ENCODE peak calls at places on chromosomes 11 and 22, in five cellular contexts. S is IMR-90; Q is CD8-positive, alpha-beta T cell; G is heart left ventricle; X is pancreas. I is an unnamed sample.

GRCh38 chr11:45830596-45830995 is 16.7 kb upstream of the CRY2 start:
- DNase-seq in S (no peak), Q (no peak), G (no peak), X (no peak), I (no peak)

GRCh38 chr22:37328017-37328416 is 45.7 kb downstream of the CYTH4 start:
- DNase-seq in S (peak; percentile 93), Q (no peak), G (no peak), X (no peak), I (peak; percentile 94)

GRCh38 chr11:72621008-72621610 is 53.1 kb downstream of the PDE2A start:
- DNase-seq in S (no peak), Q (no peak), G (no peak), X (no peak), I (no peak)

GRCh38 chr11:128595221-128595620 is 7.9 kb upstream of the ETS1 start:
- DNase-seq in S (peak; percentile 39), Q (no peak), G (no peak), X (no peak), I (no peak)

GRCh38 chr22:48112687-48113521 is 1350.5 kb downstream of the TBC1D22A start:
- DNase-seq in S (no peak), Q (no peak), G (no peak), X (no peak), I (no peak)

GRCh38 chr11:14638561-14638960 is 5.0 kb upstream of the PDE3B start:
- DNase-seq in S (no peak), Q (no peak), G (no peak), X (no peak), I (no peak)

GRCh38 chr11:29261831-29262230 is 755.0 kb downstream of the KCNA4 start:
- DNase-seq in S (peak; percentile 8), Q (no peak), G (no peak), X (no peak), I (no peak)

GRCh38 chr11:95641506-95641905 is 148.1 kb downstream of the FAM76B start:
- DNase-seq in S (no peak), Q (peak; percentile 4), G (no peak), X (no peak), I (peak; percentile 64)

GRCh38 chr22:27999876-28000275 is 80.8 kb upstream of the PITPNB start:
- DNase-seq in S (no peak), Q (no peak), G (no peak), X (no peak), I (no peak)

GRCh38 chr11:108115495-108116140 is 5.7 kb upstream of the ACAT1 start:
- DNase-seq in S (peak; percentile 89), Q (no peak), G (peak; percentile 86), X (peak; percentile 93), I (peak; percentile 88)

GRCh38 chr11:118415739-118416068 is 14.3 kb downstream of the ATP5MG start:
- DNase-seq in S (peak; percentile 98), Q (no peak), G (peak; percentile 45), X (no peak), I (peak; percentile 87)

GRCh38 chr11:119470316-119471266 is 47.6 kb upstream of the THY1 start:
- DNase-seq in S (peak; percentile 96), Q (no peak), G (no peak), X (no peak), I (peak; percentile 89)

DNA sequence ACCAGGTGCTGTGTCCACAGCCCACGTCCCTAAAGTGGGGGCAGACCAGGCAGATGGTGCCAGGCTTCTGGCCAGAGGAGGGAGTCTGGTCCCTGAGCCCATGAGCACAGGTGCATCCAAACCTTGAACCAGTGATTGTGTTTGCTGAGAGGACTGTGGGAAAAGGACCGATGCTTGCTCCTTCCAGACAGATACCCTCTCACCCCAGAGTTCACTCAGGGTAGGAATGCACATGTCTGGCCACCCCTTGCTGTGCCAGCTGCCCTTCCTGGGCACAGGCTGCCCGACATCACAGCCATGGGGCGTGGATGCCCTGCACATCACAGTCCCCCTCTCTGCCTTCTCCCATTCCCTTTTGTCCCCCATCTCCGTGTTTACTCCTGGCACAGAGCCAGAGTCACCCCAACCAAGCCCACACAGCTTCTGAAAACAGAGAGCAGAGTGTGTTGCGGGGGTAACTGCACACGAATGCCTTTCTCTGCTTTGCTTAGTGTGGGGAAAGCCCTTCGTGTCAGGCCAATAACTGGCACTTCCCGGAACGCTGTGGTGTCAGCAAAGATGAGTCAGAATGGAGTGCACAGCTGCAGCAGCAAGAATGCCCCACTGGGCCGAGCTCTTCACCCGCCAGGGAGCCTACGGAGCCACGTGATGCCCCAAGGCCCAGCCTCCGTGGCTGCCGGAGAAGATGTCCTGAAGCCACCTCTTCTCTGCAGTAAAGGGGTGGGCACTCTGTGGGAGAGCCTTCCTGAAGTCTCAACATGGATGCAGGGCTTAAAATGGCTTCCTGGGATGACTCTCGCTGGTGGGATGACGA is 7.6 kb downstream of the CARS1 start:
- DNase-seq in S (peak; percentile 98), Q (peak; percentile 41), G (peak; percentile 77), X (peak; percentile 73), I (peak; percentile 93)
- TF ChIP-seq CTCF in S (peak; percentile 72), Q (no peak), G (no peak), X (no peak), I (peak; percentile 51)

GRCh38 chr11:62705401-62705800 is 1.8 kb downstream of the BSCL2 start:
- DNase-seq in S (no peak), Q (no peak), G (no peak), X (peak; percentile 68), I (no peak)

GRCh38 chr11:62706841-62707240 is 383 bp downstream of the BSCL2 start:
- DNase-seq in S (no peak), Q (no peak), G (no peak), X (no peak), I (no peak)

GRCh38 chr11:62708423-62709261 is 1.2 kb downstream of the GNG3 start:
- DNase-seq in S (no peak), Q (peak; percentile 41), G (no peak), X (no peak), I (peak; percentile 48)

GRCh38 chr11:62707277-62707771 is at the start of the genes BSCL2 and GNG3:
- DNase-seq in S (no peak), Q (no peak), G (no peak), X (no peak), I (no peak)

DNA sequence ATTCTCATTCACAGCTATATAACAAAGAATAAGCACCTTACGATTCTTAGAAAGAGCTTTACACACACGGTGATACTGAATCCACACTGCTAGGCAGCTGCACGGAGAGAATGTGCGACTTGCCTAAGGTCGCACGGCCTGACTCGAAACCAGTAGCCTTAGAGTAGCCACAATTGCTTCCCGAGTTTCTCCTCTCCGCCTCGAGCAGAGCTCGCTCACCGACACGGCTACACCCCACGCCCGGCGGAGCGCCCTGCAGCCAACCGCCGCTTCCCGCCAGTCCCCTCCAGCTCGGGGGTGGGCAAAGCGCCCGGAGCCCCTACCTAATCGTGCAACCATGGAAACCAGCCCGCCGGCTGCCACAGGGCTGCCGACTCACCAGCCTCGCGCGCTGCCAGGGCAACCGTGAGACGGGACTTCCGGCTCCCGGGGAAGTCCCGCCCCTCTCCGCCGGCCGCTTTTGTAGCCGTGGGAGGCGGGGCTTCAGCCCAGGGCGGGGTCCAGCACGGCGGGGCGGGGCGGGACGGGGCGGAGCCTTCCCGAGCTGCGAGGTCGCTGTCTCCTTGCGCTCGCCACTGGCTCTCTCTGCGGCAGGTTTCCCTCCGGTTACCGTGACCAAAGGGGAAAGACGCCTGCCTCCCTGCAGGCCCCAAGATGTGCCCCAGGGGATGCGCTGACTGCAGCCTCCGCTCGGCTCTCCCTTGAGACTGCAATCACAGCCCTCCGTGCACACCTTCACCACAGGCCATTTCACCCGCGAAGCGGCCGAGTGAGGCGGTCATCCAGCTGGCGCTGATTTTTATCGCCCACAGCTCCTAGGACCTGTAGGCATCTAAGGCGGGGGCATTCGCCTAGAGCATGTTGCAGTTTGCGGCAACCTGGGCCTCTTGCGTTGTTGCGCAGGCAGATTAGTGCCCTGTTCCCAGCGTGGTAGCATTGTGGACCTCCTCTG is 1.1 kb downstream of the BSCL2 start:
- DNase-seq in S (peak; percentile 91), Q (peak; percentile 95), G (peak; percentile 96), X (peak; percentile 99), I (peak; percentile 95)
- TF ChIP-seq CTCF in S (no peak), Q (no peak), G (no peak), X (no peak), I (no peak)

GRCh38 chr11:64101461-64101860 is 64.5 kb downstream of the MACROD1 start:
- DNase-seq in S (no peak), Q (no peak), G (no peak), X (no peak), I (no peak)

GRCh38 chr11:64099436-64099835 is 63.7 kb downstream of the FLRT1 start:
- DNase-seq in S (no peak), Q (no peak), G (no peak), X (no peak), I (no peak)

GRCh38 chr11:64102005-64102738 is 63.7 kb downstream of the MACROD1 start:
- DNase-seq in S (no peak), Q (no peak), G (no peak), X (no peak), I (no peak)

GRCh38 chr11:64100782-64101358 is 65.0 kb downstream of the MACROD1 start:
- DNase-seq in S (no peak), Q (no peak), G (no peak), X (no peak), I (no peak)

DNA sequence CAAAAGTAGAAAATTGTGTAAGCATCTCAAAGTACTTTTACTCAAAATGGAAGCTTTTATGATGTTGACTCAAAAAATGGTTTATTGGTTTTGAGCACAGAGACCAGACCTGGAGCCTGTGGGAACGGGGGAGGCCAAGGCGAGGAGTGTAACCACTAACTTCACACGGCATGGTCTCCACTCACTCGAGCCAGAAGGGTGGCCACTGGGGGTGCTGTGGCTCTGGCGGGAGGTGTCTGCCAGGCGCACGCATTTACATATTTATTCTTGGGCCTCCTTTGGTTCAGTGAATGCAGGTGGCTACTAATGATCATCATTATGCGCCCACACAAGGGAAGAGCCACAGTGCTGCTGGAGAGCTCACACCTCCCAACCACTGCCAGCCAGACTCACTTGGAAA is 64.6 kb downstream of the FLRT1 start:
- DNase-seq in S (no peak), Q (no peak), G (no peak), X (no peak), I (no peak)
- TF ChIP-seq CTCF in S (peak; percentile 13), Q (no peak), G (no peak), X (no peak), I (no peak)

DNA sequence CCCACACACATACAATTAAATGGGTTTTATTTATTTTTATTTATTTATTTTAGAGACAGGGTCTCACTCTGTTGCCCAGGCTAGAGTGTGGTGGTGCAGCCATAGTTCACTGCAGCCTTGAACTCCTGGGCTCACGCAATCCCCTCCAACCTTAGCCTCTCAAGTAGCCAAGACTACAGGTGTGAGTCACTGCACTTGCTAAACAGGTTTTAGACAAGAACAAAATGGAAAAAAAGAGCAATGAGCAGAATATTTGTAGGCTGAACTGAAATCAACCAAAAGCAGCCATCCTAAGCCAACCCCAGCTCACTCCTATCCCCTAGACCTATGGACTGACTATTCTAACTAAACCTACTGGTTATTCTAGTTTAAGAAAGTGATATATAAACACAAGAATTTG is 37.8 kb downstream of the MRE11 start:
- DNase-seq in S (no peak), Q (no peak), G (no peak), X (no peak), I (peak; percentile 91)
- TF ChIP-seq CTCF in S (no peak), Q (no peak), G (no peak), X (no peak), I (no peak)

GRCh38 chr22:23110190-23110921 is 31.4 kb downstream of the RSPH14 start:
- DNase-seq in S (no peak), Q (no peak), G (no peak), X (no peak), I (no peak)
- TF ChIP-seq CTCF in S (no peak), Q (no peak), G (no peak), X (no peak), I (no peak)

DNA sequence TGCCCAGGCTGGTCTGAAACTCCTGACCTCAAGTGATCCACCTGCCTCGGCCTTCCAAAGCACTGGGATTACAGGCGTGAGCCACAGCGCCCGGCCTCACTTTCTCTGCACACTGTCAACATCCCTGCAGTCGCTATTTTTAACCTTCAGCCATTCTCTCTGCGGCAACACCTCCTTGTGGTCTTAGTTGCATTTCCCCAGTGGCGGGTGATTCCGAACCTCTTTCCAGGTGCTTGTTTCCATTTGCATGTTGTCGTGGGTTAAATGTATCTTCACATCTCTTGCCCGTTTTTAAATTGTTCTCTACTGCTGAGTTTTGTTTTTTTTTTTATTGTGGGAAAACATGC is 2.2 kb upstream of the SCT start:
- DNase-seq in S (no peak), Q (no peak), G (no peak), X (no peak), I (no peak)
- TF ChIP-seq CTCF in S (no peak), Q (no peak), G (peak; percentile 18), X (no peak), I (no peak)